ENCODE peak calls at places on chromosome 2, in nine cellular contexts. Y, B, P, A, L, U, T, W and C are unnamed samples.

GRCh38 chr2:217249490-217250451 is 389.9 kb upstream of the TNP1 start:
- DNase-seq in T (no peak), U (no peak), W (no peak), A (no peak), L (no peak), Y (no peak), B (no peak), P (no peak), C (no peak)

GRCh38 chr2:28842042-28842441 is 28.1 kb downstream of the TRMT61B start:
- DNase-seq in U (no peak), A (no peak), L (no peak), Y (no peak), W (no peak), P (no peak), T (no peak), B (no peak), C (no peak)

GRCh38 chr2:32688511-32688910 is 60.7 kb downstream of the TTC27 start:
- DNase-seq in B (no peak), L (no peak), U (peak; percentile 87), T (peak; percentile 22), A (peak; percentile 32), Y (no peak), W (no peak), P (no peak), C (no peak)

GRCh38 chr2:120177011-120177621 is 46.1 kb downstream of the TMEM185B start:
- DNase-seq in B (no peak), T (peak; percentile 95), Y (peak; percentile 54), A (no peak), W (no peak), L (peak; percentile 67), U (no peak), P (peak; percentile 66), C (peak; percentile 61)

GRCh38 chr2:2528801-2529200 is 197.7 kb upstream of the MYT1L start:
- DNase-seq in T (no peak), U (no peak), L (no peak), A (no peak), W (no peak), P (no peak), B (no peak), Y (no peak), C (no peak)

GRCh38 chr2:156471772-156472171 is 35.6 kb downstream of the GPD2 start:
- DNase-seq in T (no peak), A (no peak), Y (no peak), W (no peak), P (no peak), L (no peak), B (no peak), U (no peak), C (no peak)

GRCh38 chr2:182509-183122 is 81.2 kb downstream of the SH3YL1 start:
- DNase-seq in Y (no peak), P (no peak), T (no peak), B (no peak), A (no peak), W (no peak), U (no peak), L (no peak), C (no peak)

GRCh38 chr2:134310450-134311079 is 56.7 kb downstream of the MGAT5 start:
- DNase-seq in Y (no peak), B (no peak), U (no peak), T (no peak), P (no peak), W (no peak), L (no peak), A (no peak), C (no peak)

GRCh38 chr2:211161236-211161635 is 604.8 kb downstream of the CPS1 start:
- DNase-seq in A (no peak), P (no peak), Y (no peak), T (no peak), L (no peak), U (no peak), B (no peak), W (no peak), C (no peak)

GRCh38 chr2:20050104-20050711 is 1.2 kb downstream of the LAPTM4A start:
- DNase-seq in W (peak; percentile 18), B (no peak), T (peak; percentile 58), U (no peak), A (no peak), L (no peak), P (peak; percentile 11), Y (no peak), C (peak; percentile 6)

GRCh38 chr2:237435844-237436590 is 22.1 kb upstream of the COL6A3 start:
- DNase-seq in L (no peak), Y (no peak), B (no peak), P (no peak), T (no peak), W (no peak), A (peak; percentile 87), U (no peak), C (no peak)

GRCh38 chr2:235567842-235568241 is 74.0 kb downstream of the AGAP1 start:
- DNase-seq in P (no peak), Y (no peak), L (no peak), A (no peak), B (no peak), W (no peak), U (no peak), T (no peak), C (no peak)

GRCh38 chr2:193156480-193156879 is 961.7 kb upstream of the TMEFF2 start:
- DNase-seq in A (no peak), P (no peak), T (no peak), B (no peak), W (no peak), U (no peak), Y (no peak), L (no peak), C (no peak)

GRCh38 chr2:5188636-5189035 is 503.5 kb upstream of the SOX11 start:
- DNase-seq in T (no peak), P (no peak), Y (no peak), L (no peak), A (no peak), W (no peak), U (peak; percentile 69), B (no peak), C (no peak)